ENCODE peak calls at places on chromosomes 2 and 18, in seven cellular contexts. T is K562, F is WTC11, G is HCT116, J is HepG2, Y is H1, E is GM12878. S is an unnamed sample.

GRCh38 chr2:74835831-74836674 is 2.1 kb downstream of the HK2 start:
- DNase-seq in T (peak), F (no peak), G (peak), J (peak), Y (no peak), E (no peak), S (peak)

GRCh38 chr2:182852090-182852489 is 14.3 kb downstream of the FRZB start:
- DNase-seq in T (no peak), F (no peak), G (peak), J (no peak), Y (no peak), E (no peak), S (peak)

GRCh38 chr2:119197125-119197403 is 26.6 kb upstream of the STEAP3 start:
- DNase-seq in T (no peak), F (no peak), G (no peak), J (peak), Y (no peak), E (no peak), S (no peak)

GRCh38 chr2:168338292-168338691 is 90.9 kb upstream of the STK39 start:
- DNase-seq in T (no peak), F (no peak), G (no peak), J (peak), Y (no peak), E (no peak), S (no peak)

GRCh38 chr2:166413255-166413654 is 37.5 kb upstream of the SCN9A start:
- DNase-seq in T (no peak), F (no peak), G (no peak), J (no peak), Y (no peak), E (no peak), S (no peak)

GRCh38 chr2:179443175-179443574 is 178.5 kb upstream of the SESTD1 start:
- DNase-seq in T (no peak), F (peak), G (no peak), J (no peak), Y (peak), E (no peak), S (no peak)

GRCh38 chr18:22676423-22676822 is 256.7 kb upstream of the RBBP8 start:
- DNase-seq in T (no peak), F (no peak), G (no peak), J (no peak), Y (no peak), E (no peak), S (no peak)

GRCh38 chr2:1855150-1855549 is 110.8 kb upstream of the PXDN start:
- DNase-seq in T (no peak), F (peak), G (no peak), J (no peak), Y (peak), E (no peak), S (no peak)

GRCh38 chr2:20595439-20596192 is 55.3 kb downstream of the HS1BP3 start:
- DNase-seq in T (no peak), F (peak), G (no peak), J (peak), Y (no peak), E (peak), S (no peak)

GRCh38 chr2:60513996-60514395 is 39.5 kb downstream of the BCL11A start:
- DNase-seq in T (no peak), F (no peak), G (no peak), J (no peak), Y (peak), E (no peak), S (no peak)

GRCh38 chr2:64318476-64318748 is 135.6 kb upstream of the LGALSL start:
- DNase-seq in T (no peak), F (no peak), G (no peak), J (no peak), Y (no peak), E (no peak), S (no peak)

GRCh38 chr2:6626406-6627012 is 239.2 kb downstream of the CMPK2 start:
- DNase-seq in T (no peak), F (no peak), G (no peak), J (no peak), Y (no peak), E (no peak), S (no peak)

GRCh38 chr2:231680284-231680991 is 27.9 kb upstream of the PTMA start:
- DNase-seq in T (peak), F (peak), G (no peak), J (peak), Y (peak), E (no peak), S (peak)

GRCh38 chr2:73359915-73360697 is 25.5 kb upstream of the ALMS1 start:
- DNase-seq in T (peak), F (no peak), G (no peak), J (no peak), Y (no peak), E (no peak), S (peak)

GRCh38 chr2:71223767-71224333 is 3.1 kb downstream of the PAIP2B start:
- DNase-seq in T (no peak), F (peak), G (peak), J (peak), Y (peak), E (no peak), S (peak)

GRCh38 chr2:230660294-230661060 is 52.2 kb upstream of the CAB39 start:
- DNase-seq in T (peak), F (no peak), G (no peak), J (peak), Y (no peak), E (peak), S (no peak)

GRCh38 chr2:70141754-70142589 is 48.8 kb downstream of the C2orf42 start:
- DNase-seq in T (peak), F (peak), G (peak), J (peak), Y (peak), E (no peak), S (no peak)

GRCh38 chr2:160434254-160434948 is 59.2 kb downstream of the RBMS1 start:
- DNase-seq in T (no peak), F (no peak), G (no peak), J (peak), Y (no peak), E (no peak), S (no peak)

GRCh38 chr2:24828641-24829040 is 35.4 kb downstream of the CENPO start:
- DNase-seq in T (no peak), F (peak), G (no peak), J (no peak), Y (no peak), E (no peak), S (no peak)

GRCh38 chr2:40606862-40607261 is 155.0 kb upstream of the SLC8A1 start:
- DNase-seq in T (no peak), F (no peak), G (no peak), J (no peak), Y (no peak), E (no peak), S (no peak)

GRCh38 chr2:120014231-120014990 is 1.5 kb downstream of the EPB41L5 start:
- DNase-seq in T (no peak), F (no peak), G (no peak), J (no peak), Y (no peak), E (no peak), S (no peak)

GRCh38 chr18:75111673-75112485 is 97.1 kb downstream of the PTGR3 start:
- DNase-seq in T (no peak), F (no peak), G (no peak), J (no peak), Y (peak), E (no peak), S (no peak)

GRCh38 chr2:241804326-241805276 is 4.4 kb upstream of the NEU4 start:
- DNase-seq in T (peak), F (no peak), G (no peak), J (peak), Y (peak), E (no peak), S (no peak)

GRCh38 chr2:64222942-64223511 is 78.8 kb upstream of the PELI1 start:
- DNase-seq in T (no peak), F (no peak), G (no peak), J (no peak), Y (no peak), E (peak), S (no peak)

GRCh38 chr2:85788603-85789002 is 34.8 kb downstream of the ATOH8 start:
- DNase-seq in T (no peak), F (no peak), G (no peak), J (no peak), Y (no peak), E (no peak), S (no peak)

GRCh38 chr2:25853038-25853638 is 25.1 kb downstream of the ASXL2 start:
- DNase-seq in T (no peak), F (no peak), G (no peak), J (no peak), Y (no peak), E (no peak), S (no peak)

GRCh38 chr2:173521450-173522192 is 166.9 kb downstream of the CDCA7 start:
- DNase-seq in T (no peak), F (no peak), G (no peak), J (no peak), Y (no peak), E (no peak), S (no peak)

GRCh38 chr2:237888389-237888788 is 29.0 kb downstream of the RAMP1 start:
- DNase-seq in T (no peak), F (no peak), G (no peak), J (peak), Y (no peak), E (no peak), S (no peak)

GRCh38 chr2:171568085-171568484 is 45.8 kb downstream of the CYBRD1 start:
- DNase-seq in T (no peak), F (no peak), G (no peak), J (no peak), Y (no peak), E (no peak), S (no peak)

GRCh38 chr2:109196081-109196875 is 67.3 kb downstream of the SH3RF3 start:
- DNase-seq in T (no peak), F (no peak), G (no peak), J (no peak), Y (no peak), E (no peak), S (no peak)

GRCh38 chr2:41892486-41892885 is 155.3 kb upstream of the PKDCC start:
- DNase-seq in T (no peak), F (no peak), G (no peak), J (no peak), Y (no peak), E (no peak), S (no peak)

GRCh38 chr2:197946562-197946961 is 142.2 kb downstream of the PLCL1 start:
- DNase-seq in T (no peak), F (no peak), G (no peak), J (no peak), Y (no peak), E (no peak), S (peak)

GRCh38 chr2:232979871-232980461 is 33.1 kb downstream of the NGEF start:
- DNase-seq in T (no peak), F (no peak), G (peak), J (peak), Y (no peak), E (no peak), S (no peak)
- TF ChIP-seq SP1 in T (no peak), F (no peak), G (no peak), J (no peak), Y (no peak), E (no peak), S (no peak)

GRCh38 chr18:62529597-62529996 is 6.8 kb downstream of the ZCCHC2 start:
- DNase-seq in T (no peak), F (no peak), G (no peak), J (no peak), Y (no peak), E (no peak), S (no peak)
- TF ChIP-seq SP1 in T (no peak), F (no peak), G (no peak), J (no peak), Y (no peak), E (no peak), S (no peak)

DNA sequence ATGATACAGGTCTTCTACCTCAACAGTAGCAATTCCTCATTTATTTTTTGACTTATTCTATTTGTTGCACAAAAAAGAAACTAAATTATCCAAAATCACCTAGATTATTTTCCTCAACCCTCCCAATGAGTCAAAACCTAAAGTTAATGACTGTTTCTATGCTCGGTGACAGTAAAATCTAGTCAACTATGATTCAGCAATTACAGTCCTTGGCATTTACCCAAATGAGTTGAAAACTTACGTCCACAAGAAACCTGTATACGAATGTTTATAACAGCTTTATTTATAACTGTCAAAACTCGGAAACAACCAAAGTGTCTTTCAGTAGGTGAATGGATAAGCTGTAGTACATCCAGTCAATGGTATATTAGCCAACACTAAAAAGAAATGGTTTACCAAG is 439.3 kb downstream of the CBLN2 start:
- DNase-seq in T (no peak), F (no peak), G (no peak), J (no peak), Y (no peak), E (no peak), S (no peak)
- TF ChIP-seq SP1 in T (no peak), F (no peak), G (no peak), J (no peak), Y (no peak), E (no peak), S (no peak)

DNA sequence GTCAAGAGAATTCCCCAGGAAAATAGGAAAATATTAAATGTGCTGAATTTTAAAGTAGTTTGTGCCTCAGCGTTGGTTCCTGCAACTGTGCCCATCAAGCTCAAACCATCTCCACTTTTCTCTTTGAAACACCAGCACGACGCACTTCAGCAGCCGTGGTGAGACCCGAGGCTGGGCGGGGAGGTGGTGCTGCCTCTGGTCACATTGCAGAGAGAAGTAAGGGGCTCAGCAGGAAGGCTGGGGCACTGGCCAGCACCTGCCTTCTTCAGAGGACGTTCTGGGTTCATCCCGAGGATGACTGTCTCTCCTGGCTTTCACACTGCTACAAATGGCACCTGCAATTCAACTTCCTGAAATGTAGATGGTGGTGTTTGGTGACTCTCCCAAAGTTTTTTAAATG is 323.7 kb upstream of the SALL3 start:
- DNase-seq in T (no peak), F (no peak), G (no peak), J (no peak), Y (no peak), E (no peak), S (no peak)
- TF ChIP-seq SP1 in T (no peak), F (no peak), G (no peak), J (no peak), Y (no peak), E (no peak), S (no peak)

GRCh38 chr2:98515571-98515927 is 70.9 kb downstream of the INPP4A start:
- DNase-seq in T (no peak), F (no peak), G (no peak), J (no peak), Y (no peak), E (no peak), S (no peak)

GRCh38 chr2:98519851-98520250 is 75.2 kb downstream of the INPP4A start:
- DNase-seq in T (no peak), F (no peak), G (no peak), J (no peak), Y (no peak), E (no peak), S (no peak)

GRCh38 chr2:98519156-98519555 is 74.5 kb downstream of the INPP4A start:
- DNase-seq in T (no peak), F (no peak), G (no peak), J (no peak), Y (no peak), E (no peak), S (no peak)

GRCh38 chr2:98518106-98518505 is 73.4 kb downstream of the INPP4A start:
- DNase-seq in T (peak), F (peak), G (no peak), J (peak), Y (no peak), E (no peak), S (no peak)

DNA sequence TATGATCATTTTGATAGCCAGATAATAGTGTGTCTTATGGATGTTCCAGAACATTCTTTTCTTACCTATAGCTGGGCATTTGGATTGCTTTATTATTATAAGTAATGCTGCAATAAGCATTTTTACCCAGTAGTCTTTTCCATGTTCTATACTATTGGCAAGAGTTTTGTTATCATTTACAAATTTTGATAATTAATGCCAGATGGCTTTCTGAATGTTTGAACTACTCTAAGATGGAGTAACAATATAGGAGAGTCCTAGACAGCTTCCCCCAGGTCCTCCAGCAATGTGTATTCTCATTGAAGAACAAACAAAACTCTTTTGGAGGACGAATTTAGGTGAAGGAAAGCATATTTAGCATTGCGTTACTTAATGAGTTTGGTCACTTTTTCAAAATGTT is 73.0 kb downstream of the INPP4A start:
- DNase-seq in T (no peak), F (no peak), G (no peak), J (no peak), Y (no peak), E (no peak), S (no peak)
- TF ChIP-seq SP1 in T (no peak), F (no peak), G (no peak), J (no peak), Y (no peak), E (no peak), S (no peak)

GRCh38 chr2:223787358-223787757 is 50.0 kb downstream of the AP1S3 start:
- DNase-seq in T (no peak), F (no peak), G (no peak), J (no peak), Y (no peak), E (no peak), S (no peak)

GRCh38 chr2:223786943-223787342 is 50.4 kb downstream of the AP1S3 start:
- DNase-seq in T (no peak), F (no peak), G (no peak), J (no peak), Y (no peak), E (no peak), S (no peak)

GRCh38 chr2:223784221-223784772 is 53.1 kb downstream of the AP1S3 start:
- DNase-seq in T (no peak), F (no peak), G (no peak), J (no peak), Y (no peak), E (no peak), S (no peak)

GRCh38 chr2:223788826-223789225 is 48.6 kb downstream of the AP1S3 start:
- DNase-seq in T (no peak), F (no peak), G (no peak), J (no peak), Y (no peak), E (no peak), S (no peak)

GRCh38 chr2:223786236-223786635 is 51.1 kb downstream of the AP1S3 start:
- DNase-seq in T (no peak), F (no peak), G (no peak), J (no peak), Y (no peak), E (no peak), S (no peak)
- TF ChIP-seq SP1 in T (no peak), F (no peak), G (no peak), J (no peak), Y (no peak), E (no peak), S (no peak)

DNA sequence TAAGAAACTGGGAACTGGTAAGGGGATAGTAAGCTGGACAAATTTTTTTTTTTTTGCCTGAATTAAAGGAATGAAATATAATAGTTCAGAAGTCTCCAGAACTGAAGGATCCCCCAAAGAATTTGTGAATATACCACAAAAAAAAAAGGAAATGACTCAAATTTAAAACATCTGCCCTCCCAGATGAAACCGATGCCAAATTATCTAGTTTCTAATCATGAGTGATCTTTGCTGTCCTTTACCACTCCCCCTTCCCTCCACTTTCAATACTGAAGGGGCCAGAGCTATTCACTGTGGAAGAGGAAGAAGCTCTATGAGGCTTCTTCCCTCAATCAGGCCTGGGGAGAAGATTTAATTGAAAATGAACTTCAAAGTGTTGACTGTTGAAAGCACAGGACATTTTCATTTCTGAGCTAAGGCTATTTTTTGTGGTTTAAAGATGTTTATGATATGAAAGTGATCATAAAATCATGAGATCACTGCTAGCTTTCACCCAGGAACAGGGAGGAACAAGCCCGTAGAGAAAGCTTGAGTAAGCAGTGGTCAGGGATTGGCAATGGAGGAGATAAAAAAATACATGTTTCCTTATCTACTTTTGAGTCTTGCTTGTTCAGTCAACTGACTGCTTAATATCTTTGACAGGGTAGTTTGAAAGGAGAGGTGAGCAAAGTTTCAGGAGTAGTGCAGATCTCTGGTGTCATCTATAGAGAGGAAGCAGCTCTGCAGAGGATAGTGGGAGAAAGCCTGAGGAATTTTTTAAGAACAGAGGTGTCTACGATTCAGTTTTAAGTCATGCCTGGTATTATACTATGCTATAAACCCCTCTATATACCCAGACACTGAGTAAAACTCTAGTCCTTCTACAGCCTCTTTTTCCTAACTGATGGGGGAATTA is 409.5 kb upstream of the FIGN start:
- DNase-seq in T (no peak), F (no peak), G (no peak), J (no peak), Y (no peak), E (no peak), S (no peak)
- TF ChIP-seq SP1 in T (no peak), F (no peak), G (no peak), J (no peak), Y (no peak), E (no peak), S (no peak)

GRCh38 chr2:100960688-100961087 is 41.4 kb upstream of the RPL31 start:
- DNase-seq in T (no peak), F (no peak), G (no peak), J (no peak), Y (no peak), E (no peak), S (no peak)
- TF ChIP-seq SP1 in T (no peak), F (no peak), G (no peak), J (no peak), Y (no peak), E (no peak), S (no peak)

S was measured in HEK293T.